ENCODE peak calls at places on chromosome 20, in six cellular contexts. One of them, this sample, is unnamed.
A peak's percentile ranks its signal among the peaks of the same experiment; 100 is the strongest.

GRCh38 chr20:59744756-59745155 is 140.4 kb downstream of the PHACTR3 start:
- DNase-seq in HepG2: no peak
- DNase-seq in cardiac muscle cell: no peak
- DNase-seq in SK-N-SH: no peak
- DNase-seq in psoas muscle: no peak
- DNase-seq in CD8-positive, alpha-beta memory T cell: no peak
- DNase-seq in this sample: no peak

GRCh38 chr20:23289249-23289648 is 61.3 kb upstream of the NXT1 start:
- DNase-seq in HepG2: no peak
- DNase-seq in cardiac muscle cell: no peak
- DNase-seq in SK-N-SH: no peak
- DNase-seq in psoas muscle: no peak
- DNase-seq in CD8-positive, alpha-beta memory T cell: no peak
- DNase-seq in this sample: no peak

GRCh38 chr20:35739294-35740163 is 2.5 kb downstream of the RBM39 start:
- DNase-seq in HepG2: peak; percentile 57
- DNase-seq in cardiac muscle cell: no peak
- DNase-seq in SK-N-SH: peak; percentile 6
- DNase-seq in psoas muscle: no peak
- DNase-seq in CD8-positive, alpha-beta memory T cell: no peak
- DNase-seq in this sample: no peak

GRCh38 chr20:37042986-37043972 is 52.5 kb downstream of the RBL1 start:
- DNase-seq in HepG2: no peak
- DNase-seq in cardiac muscle cell: no peak
- DNase-seq in SK-N-SH: no peak
- DNase-seq in psoas muscle: no peak
- DNase-seq in CD8-positive, alpha-beta memory T cell: peak; percentile 57
- DNase-seq in this sample: no peak

GRCh38 chr20:7123457-7123856 is 356.0 kb downstream of the BMP2 start:
- DNase-seq in HepG2: no peak
- DNase-seq in cardiac muscle cell: no peak
- DNase-seq in SK-N-SH: no peak
- DNase-seq in psoas muscle: no peak
- DNase-seq in CD8-positive, alpha-beta memory T cell: no peak
- DNase-seq in this sample: no peak

GRCh38 chr20:23605867-23606651 is at the start of gene CST9:
- DNase-seq in HepG2: no peak
- DNase-seq in cardiac muscle cell: no peak
- DNase-seq in SK-N-SH: no peak
- DNase-seq in psoas muscle: no peak
- DNase-seq in CD8-positive, alpha-beta memory T cell: no peak
- DNase-seq in this sample: no peak

GRCh38 chr20:46293084-46293483 is 15.2 kb downstream of the CDH22 start:
- DNase-seq in HepG2: peak; percentile 51
- DNase-seq in cardiac muscle cell: peak; percentile 92
- DNase-seq in SK-N-SH: no peak
- DNase-seq in psoas muscle: no peak
- DNase-seq in CD8-positive, alpha-beta memory T cell: no peak
- DNase-seq in this sample: no peak

GRCh38 chr20:8094415-8094818 is 37.6 kb upstream of the PLCB1 start:
- DNase-seq in HepG2: no peak
- DNase-seq in cardiac muscle cell: no peak
- DNase-seq in SK-N-SH: no peak
- DNase-seq in psoas muscle: peak; percentile 66
- DNase-seq in CD8-positive, alpha-beta memory T cell: no peak
- DNase-seq in this sample: no peak

GRCh38 chr20:54140067-54140466 is 33.7 kb downstream of the CYP24A1 start:
- DNase-seq in HepG2: no peak
- DNase-seq in cardiac muscle cell: no peak
- DNase-seq in SK-N-SH: no peak
- DNase-seq in psoas muscle: no peak
- DNase-seq in CD8-positive, alpha-beta memory T cell: no peak
- DNase-seq in this sample: no peak

GRCh38 chr20:28562510-28562898 is 2695.0 kb upstream of the DEFB115 start:
- DNase-seq in HepG2: no peak
- DNase-seq in cardiac muscle cell: no peak
- DNase-seq in SK-N-SH: no peak
- DNase-seq in psoas muscle: no peak
- DNase-seq in CD8-positive, alpha-beta memory T cell: no peak
- DNase-seq in this sample: no peak

GRCh38 chr20:10347066-10347465 is 87.0 kb downstream of the MKKS start:
- DNase-seq in HepG2: no peak
- DNase-seq in cardiac muscle cell: no peak
- DNase-seq in SK-N-SH: no peak
- DNase-seq in psoas muscle: no peak
- DNase-seq in CD8-positive, alpha-beta memory T cell: no peak
- DNase-seq in this sample: no peak

DNA sequence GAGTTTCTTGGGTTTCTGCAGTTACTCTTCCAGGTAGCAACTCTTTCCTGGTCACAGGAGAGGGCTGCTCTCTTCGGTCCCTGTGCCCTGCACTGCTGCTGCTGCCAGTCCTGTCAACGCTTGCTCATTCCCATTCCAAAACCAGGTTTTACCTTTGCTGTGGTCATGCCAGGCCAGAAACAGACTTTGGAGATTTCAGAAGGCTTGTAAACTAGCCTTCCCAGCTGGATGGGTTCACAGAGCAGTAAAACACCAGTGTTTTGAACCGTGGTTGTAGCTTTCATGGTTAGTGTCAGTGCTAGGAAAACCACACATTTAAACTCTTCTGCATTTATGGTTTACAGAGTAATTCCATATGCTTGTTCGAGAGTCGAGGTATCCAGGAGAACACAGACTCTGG is 16.2 kb downstream of the ARFGEF2 start:
- DNase-seq in HepG2: no peak
- DNase-seq in cardiac muscle cell: no peak
- DNase-seq in SK-N-SH: no peak
- DNase-seq in psoas muscle: no peak
- DNase-seq in CD8-positive, alpha-beta memory T cell: no peak
- DNase-seq in this sample: no peak
- H3K27ac ChIP-seq in HepG2: peak overlapping the region; percentile 4
- H3K27ac ChIP-seq in cardiac muscle cell: no peak overlapping the region
- H3K27ac ChIP-seq in SK-N-SH: no peak overlapping the region
- H3K27ac ChIP-seq in psoas muscle: no peak overlapping the region
- H3K27ac ChIP-seq in CD8-positive, alpha-beta memory T cell: no peak overlapping the region
- H3K27ac ChIP-seq in this sample: no peak overlapping the region

GRCh38 chr20:56859751-56860366 is 230.8 kb downstream of the TFAP2C start:
- DNase-seq in HepG2: no peak
- DNase-seq in cardiac muscle cell: no peak
- DNase-seq in SK-N-SH: no peak
- DNase-seq in psoas muscle: no peak
- DNase-seq in CD8-positive, alpha-beta memory T cell: no peak
- DNase-seq in this sample: no peak

GRCh38 chr20:56861590-56861989 is 232.5 kb downstream of the TFAP2C start:
- DNase-seq in HepG2: no peak
- DNase-seq in cardiac muscle cell: no peak
- DNase-seq in SK-N-SH: no peak
- DNase-seq in psoas muscle: no peak
- DNase-seq in CD8-positive, alpha-beta memory T cell: no peak
- DNase-seq in this sample: no peak

GRCh38 chr20:56859039-56859750 is 230.1 kb downstream of the TFAP2C start:
- DNase-seq in HepG2: no peak
- DNase-seq in cardiac muscle cell: no peak
- DNase-seq in SK-N-SH: no peak
- DNase-seq in psoas muscle: no peak
- DNase-seq in CD8-positive, alpha-beta memory T cell: no peak
- DNase-seq in this sample: no peak

GRCh38 chr20:56865055-56865454 is 235.9 kb downstream of the TFAP2C start:
- DNase-seq in HepG2: no peak
- DNase-seq in cardiac muscle cell: no peak
- DNase-seq in SK-N-SH: no peak
- DNase-seq in psoas muscle: no peak
- DNase-seq in CD8-positive, alpha-beta memory T cell: no peak
- DNase-seq in this sample: peak; percentile 36

DNA sequence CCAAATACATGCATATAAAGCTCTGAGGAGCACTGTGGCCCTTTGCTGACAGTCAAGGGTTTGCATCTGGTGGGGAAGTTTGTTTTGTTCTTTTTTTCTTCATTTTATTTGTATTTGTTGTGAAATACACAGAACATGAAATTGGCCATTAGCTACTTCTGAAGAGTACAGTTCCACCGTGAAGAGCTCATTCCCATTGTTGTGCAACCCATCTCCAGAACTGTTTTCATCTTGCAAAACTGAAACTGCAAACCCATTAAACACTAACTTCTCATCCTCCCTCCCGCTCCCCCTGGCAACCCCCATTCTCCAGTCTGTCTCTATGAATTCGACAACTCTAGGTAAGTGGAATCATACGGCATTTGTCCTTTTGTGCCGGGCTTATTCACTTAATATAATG is 231.3 kb downstream of the TFAP2C start:
- DNase-seq in HepG2: no peak
- DNase-seq in cardiac muscle cell: no peak
- DNase-seq in SK-N-SH: no peak
- DNase-seq in psoas muscle: no peak
- DNase-seq in CD8-positive, alpha-beta memory T cell: no peak
- DNase-seq in this sample: no peak
- H3K27ac ChIP-seq in HepG2: no peak overlapping the region
- H3K27ac ChIP-seq in cardiac muscle cell: no peak overlapping the region
- H3K27ac ChIP-seq in SK-N-SH: no peak overlapping the region
- H3K27ac ChIP-seq in psoas muscle: no peak overlapping the region
- H3K27ac ChIP-seq in CD8-positive, alpha-beta memory T cell: no peak overlapping the region
- H3K27ac ChIP-seq in this sample: no peak overlapping the region

GRCh38 chr20:50916934-50917333 is 14.3 kb downstream of the ADNP start:
- DNase-seq in HepG2: no peak
- DNase-seq in cardiac muscle cell: no peak
- DNase-seq in SK-N-SH: no peak
- DNase-seq in psoas muscle: no peak
- DNase-seq in CD8-positive, alpha-beta memory T cell: no peak
- DNase-seq in this sample: no peak

GRCh38 chr20:50913976-50914375 is 17.3 kb downstream of the ADNP start:
- DNase-seq in HepG2: no peak
- DNase-seq in cardiac muscle cell: no peak
- DNase-seq in SK-N-SH: no peak
- DNase-seq in psoas muscle: no peak
- DNase-seq in CD8-positive, alpha-beta memory T cell: no peak
- DNase-seq in this sample: no peak

GRCh38 chr20:50918403-50918802 is 12.8 kb downstream of the ADNP start:
- DNase-seq in HepG2: no peak
- DNase-seq in cardiac muscle cell: no peak
- DNase-seq in SK-N-SH: no peak
- DNase-seq in psoas muscle: no peak
- DNase-seq in CD8-positive, alpha-beta memory T cell: no peak
- DNase-seq in this sample: no peak

GRCh38 chr20:50916257-50916656 is 15.0 kb downstream of the ADNP start:
- DNase-seq in HepG2: no peak
- DNase-seq in cardiac muscle cell: peak; percentile 78
- DNase-seq in SK-N-SH: no peak
- DNase-seq in psoas muscle: no peak
- DNase-seq in CD8-positive, alpha-beta memory T cell: no peak
- DNase-seq in this sample: peak; percentile 33

GRCh38 chr20:50915424-50915823 is 15.8 kb downstream of the ADNP start:
- DNase-seq in HepG2: no peak
- DNase-seq in cardiac muscle cell: no peak
- DNase-seq in SK-N-SH: peak; percentile 32
- DNase-seq in psoas muscle: no peak
- DNase-seq in CD8-positive, alpha-beta memory T cell: no peak
- DNase-seq in this sample: no peak
- H3K27ac ChIP-seq in HepG2: no peak overlapping the region
- H3K27ac ChIP-seq in cardiac muscle cell: peak overlapping the region; percentile 76
- H3K27ac ChIP-seq in SK-N-SH: peak overlapping the region; percentile 71
- H3K27ac ChIP-seq in psoas muscle: peak overlapping the region; percentile 13
- H3K27ac ChIP-seq in CD8-positive, alpha-beta memory T cell: no peak overlapping the region
- H3K27ac ChIP-seq in this sample: peak overlapping the region; percentile 48

GRCh38 chr20:18005170-18005989 is 36.6 kb downstream of the MGME1 start:
- DNase-seq in HepG2: no peak
- DNase-seq in cardiac muscle cell: no peak
- DNase-seq in SK-N-SH: no peak
- DNase-seq in psoas muscle: no peak
- DNase-seq in CD8-positive, alpha-beta memory T cell: no peak
- DNase-seq in this sample: no peak
- H3K27ac ChIP-seq in HepG2: no peak overlapping the region
- H3K27ac ChIP-seq in cardiac muscle cell: peak overlapping the region; percentile 24
- H3K27ac ChIP-seq in SK-N-SH: no peak overlapping the region
- H3K27ac ChIP-seq in psoas muscle: peak overlapping the region; percentile 31
- H3K27ac ChIP-seq in CD8-positive, alpha-beta memory T cell: no peak overlapping the region
- H3K27ac ChIP-seq in this sample: no peak overlapping the region

DNA sequence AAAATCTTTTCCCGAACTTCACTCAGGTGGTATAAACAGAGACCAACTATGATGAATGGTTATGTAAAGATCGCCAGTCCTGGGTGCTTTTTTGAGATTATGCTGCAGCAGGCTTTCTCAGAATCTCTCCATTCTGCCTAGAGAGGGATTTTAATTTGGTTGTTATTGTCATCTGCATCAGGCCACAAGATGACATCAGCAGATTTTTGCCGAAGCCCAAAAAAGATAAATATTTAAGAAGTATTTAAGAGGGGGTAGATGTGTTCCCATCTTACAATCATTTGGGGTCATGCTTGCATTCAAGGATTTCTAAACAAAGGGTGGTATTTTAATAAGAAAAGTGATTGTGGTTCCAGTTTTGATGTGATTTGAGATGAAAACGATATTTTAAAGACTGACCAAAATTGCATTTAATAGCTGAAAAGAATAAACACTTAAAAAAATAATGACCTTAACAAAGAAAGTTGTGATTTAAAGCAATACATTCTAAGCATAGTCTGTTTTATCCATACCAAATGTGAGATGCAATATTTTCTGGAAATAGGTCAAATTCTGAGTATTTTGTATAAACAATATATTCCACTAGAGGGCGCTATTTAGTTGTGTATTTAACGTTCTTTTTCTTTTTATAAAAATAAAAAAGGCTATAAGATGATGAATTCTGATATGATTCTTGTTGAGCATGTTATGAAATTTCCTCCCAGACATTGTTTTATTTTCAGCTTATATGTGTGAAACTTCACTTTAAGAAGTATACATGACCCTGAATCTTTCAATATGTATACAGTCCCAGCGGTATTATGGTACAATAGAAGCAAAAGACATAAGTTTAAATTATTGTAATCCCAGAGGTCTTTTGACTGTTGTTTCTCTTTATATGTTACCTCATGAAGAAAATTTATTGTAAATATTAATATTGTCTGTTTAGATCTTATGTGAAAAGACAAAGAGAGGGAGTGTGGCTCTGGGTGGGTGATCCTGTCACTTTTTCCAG is 51.0 kb upstream of the ZFP64 start:
- DNase-seq in HepG2: no peak
- DNase-seq in cardiac muscle cell: peak; percentile 49
- DNase-seq in SK-N-SH: peak; percentile 29
- DNase-seq in psoas muscle: no peak
- DNase-seq in CD8-positive, alpha-beta memory T cell: no peak
- DNase-seq in this sample: no peak
- H3K27ac ChIP-seq in HepG2: no peak overlapping the region
- H3K27ac ChIP-seq in cardiac muscle cell: no peak overlapping the region
- H3K27ac ChIP-seq in SK-N-SH: no peak overlapping the region
- H3K27ac ChIP-seq in psoas muscle: no peak overlapping the region
- H3K27ac ChIP-seq in CD8-positive, alpha-beta memory T cell: no peak overlapping the region
- H3K27ac ChIP-seq in this sample: no peak overlapping the region

GRCh38 chr20:21511485-21511849 is 2.4 kb downstream of the NKX2-2 start:
- DNase-seq in HepG2: no peak
- DNase-seq in cardiac muscle cell: no peak
- DNase-seq in SK-N-SH: peak; percentile 32
- DNase-seq in psoas muscle: no peak
- DNase-seq in CD8-positive, alpha-beta memory T cell: no peak
- DNase-seq in this sample: no peak
- H3K27ac ChIP-seq in HepG2: no peak overlapping the region
- H3K27ac ChIP-seq in cardiac muscle cell: no peak overlapping the region
- H3K27ac ChIP-seq in SK-N-SH: no peak overlapping the region
- H3K27ac ChIP-seq in psoas muscle: no peak overlapping the region
- H3K27ac ChIP-seq in CD8-positive, alpha-beta memory T cell: no peak overlapping the region
- H3K27ac ChIP-seq in this sample: no peak overlapping the region

GRCh38 chr20:24704899-24705298 is 235.5 kb downstream of the SYNDIG1 start:
- DNase-seq in HepG2: no peak
- DNase-seq in cardiac muscle cell: no peak
- DNase-seq in SK-N-SH: no peak
- DNase-seq in psoas muscle: no peak
- DNase-seq in CD8-positive, alpha-beta memory T cell: no peak
- DNase-seq in this sample: no peak
- H3K27ac ChIP-seq in HepG2: no peak overlapping the region
- H3K27ac ChIP-seq in cardiac muscle cell: no peak overlapping the region
- H3K27ac ChIP-seq in SK-N-SH: no peak overlapping the region
- H3K27ac ChIP-seq in psoas muscle: no peak overlapping the region
- H3K27ac ChIP-seq in CD8-positive, alpha-beta memory T cell: no peak overlapping the region
- H3K27ac ChIP-seq in this sample: no peak overlapping the region

This sample was measured in epithelial cell of prostate.